ENCODE peak calls at places on chromosome 10, in nine cellular contexts. One of them, this sample, is unnamed.

GRCh38 chr10:72298774-72299519 is 25.2 kb downstream of the DDIT4 start:
- DNase-seq in RCC 7860: no peak
- DNase-seq in Daoy: no peak
- DNase-seq in HFFc6: no peak
- DNase-seq in GM06990: no peak
- DNase-seq in GOT3: no peak
- DNase-seq in cardiac muscle cell: no peak
- DNase-seq in mammary epithelial cell: no peak
- DNase-seq in substantia nigra: no peak
- DNase-seq in this sample: no peak

GRCh38 chr10:133452453-133452852 is 1.3 kb upstream of the SCART1 start:
- DNase-seq in RCC 7860: no peak
- DNase-seq in Daoy: no peak
- DNase-seq in HFFc6: no peak
- DNase-seq in GM06990: no peak
- DNase-seq in GOT3: no peak
- DNase-seq in cardiac muscle cell: no peak
- DNase-seq in mammary epithelial cell: no peak
- DNase-seq in substantia nigra: no peak
- DNase-seq in this sample: no peak

GRCh38 chr10:133307776-133308430 is 769 bp downstream of the TUBGCP2 start:
- DNase-seq in RCC 7860: peak; percentile 77
- DNase-seq in Daoy: peak; percentile 65
- DNase-seq in HFFc6: peak; percentile 60
- DNase-seq in GM06990: peak; percentile 57
- DNase-seq in GOT3: no peak
- DNase-seq in cardiac muscle cell: peak; percentile 85
- DNase-seq in mammary epithelial cell: peak; percentile 81
- DNase-seq in substantia nigra: no peak
- DNase-seq in this sample: peak; percentile 53

GRCh38 chr10:113140612-113141011 is 190.6 kb downstream of the TCF7L2 start:
- DNase-seq in RCC 7860: no peak
- DNase-seq in Daoy: no peak
- DNase-seq in HFFc6: no peak
- DNase-seq in GM06990: no peak
- DNase-seq in GOT3: no peak
- DNase-seq in cardiac muscle cell: no peak
- DNase-seq in mammary epithelial cell: no peak
- DNase-seq in substantia nigra: no peak
- DNase-seq in this sample: no peak

GRCh38 chr10:34954142-34954541 is 136.0 kb downstream of the CUL2 start:
- DNase-seq in RCC 7860: no peak
- DNase-seq in Daoy: no peak
- DNase-seq in HFFc6: no peak
- DNase-seq in GM06990: no peak
- DNase-seq in GOT3: no peak
- DNase-seq in cardiac muscle cell: no peak
- DNase-seq in mammary epithelial cell: peak; percentile 81
- DNase-seq in substantia nigra: no peak
- DNase-seq in this sample: no peak

GRCh38 chr10:96850825-96851224 is 18.7 kb downstream of the LCOR start:
- DNase-seq in RCC 7860: peak; percentile 13
- DNase-seq in Daoy: no peak
- DNase-seq in HFFc6: peak; percentile 98
- DNase-seq in GM06990: no peak
- DNase-seq in GOT3: no peak
- DNase-seq in cardiac muscle cell: no peak
- DNase-seq in mammary epithelial cell: peak; percentile 72
- DNase-seq in substantia nigra: no peak
- DNase-seq in this sample: peak; percentile 10

GRCh38 chr10:3538291-3538849 is 246.6 kb downstream of the KLF6 start:
- DNase-seq in RCC 7860: no peak
- DNase-seq in Daoy: peak; percentile 17
- DNase-seq in HFFc6: peak; percentile 41
- DNase-seq in GM06990: no peak
- DNase-seq in GOT3: no peak
- DNase-seq in cardiac muscle cell: no peak
- DNase-seq in mammary epithelial cell: no peak
- DNase-seq in substantia nigra: no peak
- DNase-seq in this sample: no peak

GRCh38 chr10:499991-500390 is 189.5 kb downstream of the DIP2C start:
- DNase-seq in RCC 7860: no peak
- DNase-seq in Daoy: no peak
- DNase-seq in HFFc6: no peak
- DNase-seq in GM06990: no peak
- DNase-seq in GOT3: no peak
- DNase-seq in cardiac muscle cell: no peak
- DNase-seq in mammary epithelial cell: no peak
- DNase-seq in substantia nigra: no peak
- DNase-seq in this sample: no peak

This sample was measured in SW 1271.